ENCODE peak calls at places on chromosomes 12 and 14, in five cellular contexts. One of them, this sample, is unnamed.

GRCh38 chr12:7439579-7440505 is 4.1 kb downstream of the CD163L1 start:
- DNase-seq in A549: peak; percentile 53
- DNase-seq in uterus: no peak
- DNase-seq in stomach: no peak
- DNase-seq in heart left ventricle: peak; percentile 71
- DNase-seq in this sample: no peak

GRCh38 chr12:26226629-26227375 is 31.4 kb downstream of the SSPN start:
- DNase-seq in A549: no peak
- DNase-seq in uterus: peak; percentile 37
- DNase-seq in stomach: peak; percentile 30
- DNase-seq in heart left ventricle: peak; percentile 65
- DNase-seq in this sample: no peak

GRCh38 chr12:28127455-28127854 is 62.8 kb upstream of the CCDC91 start:
- DNase-seq in A549: no peak
- DNase-seq in uterus: no peak
- DNase-seq in stomach: no peak
- DNase-seq in heart left ventricle: no peak
- DNase-seq in this sample: no peak

GRCh38 chr14:65958664-65959562 is 527.3 kb upstream of the CCDC196 start:
- DNase-seq in A549: peak; percentile 41
- DNase-seq in uterus: no peak
- DNase-seq in stomach: no peak
- DNase-seq in heart left ventricle: no peak
- DNase-seq in this sample: no peak

GRCh38 chr12:113702796-113703195 is 231.1 kb upstream of the LHX5 start:
- DNase-seq in A549: no peak
- DNase-seq in uterus: no peak
- DNase-seq in stomach: no peak
- DNase-seq in heart left ventricle: no peak
- DNase-seq in this sample: no peak

GRCh38 chr14:77301103-77301502 is 19.6 kb downstream of the POMT2 start:
- DNase-seq in A549: peak; percentile 78
- DNase-seq in uterus: peak; percentile 75
- DNase-seq in stomach: peak; percentile 80
- DNase-seq in heart left ventricle: no peak
- DNase-seq in this sample: peak; percentile 82

GRCh38 chr12:13181375-13182070 is 15.0 kb upstream of the EMP1 start:
- DNase-seq in A549: no peak
- DNase-seq in uterus: no peak
- DNase-seq in stomach: no peak
- DNase-seq in heart left ventricle: no peak
- DNase-seq in this sample: no peak

GRCh38 chr12:5723711-5724252 is 221.3 kb downstream of the ANO2 start:
- DNase-seq in A549: no peak
- DNase-seq in uterus: no peak
- DNase-seq in stomach: no peak
- DNase-seq in heart left ventricle: no peak
- DNase-seq in this sample: no peak

GRCh38 chr14:99570542-99571302 is 33.3 kb downstream of the CCDC85C start:
- DNase-seq in A549: no peak
- DNase-seq in uterus: no peak
- DNase-seq in stomach: no peak
- DNase-seq in heart left ventricle: no peak
- DNase-seq in this sample: no peak

GRCh38 chr12:129551441-129551840 is 352.4 kb downstream of the TMEM132D start:
- DNase-seq in A549: no peak
- DNase-seq in uterus: no peak
- DNase-seq in stomach: no peak
- DNase-seq in heart left ventricle: no peak
- DNase-seq in this sample: no peak

GRCh38 chr14:64673748-64674147 is 30.5 kb upstream of the PLEKHG3 start:
- DNase-seq in A549: no peak
- DNase-seq in uterus: no peak
- DNase-seq in stomach: no peak
- DNase-seq in heart left ventricle: no peak
- DNase-seq in this sample: no peak

GRCh38 chr12:104590002-104590401 is 133.3 kb downstream of the CHST11 start:
- DNase-seq in A549: no peak
- DNase-seq in uterus: no peak
- DNase-seq in stomach: no peak
- DNase-seq in heart left ventricle: no peak
- DNase-seq in this sample: no peak

GRCh38 chr14:100891051-100891450 is 12.5 kb downstream of the RTL1 start:
- DNase-seq in A549: no peak
- DNase-seq in uterus: peak; percentile 7
- DNase-seq in stomach: peak; percentile 9
- DNase-seq in heart left ventricle: peak; percentile 42
- DNase-seq in this sample: no peak

GRCh38 chr12:10720974-10721565 is 2.1 kb downstream of the YBX3 start:
- DNase-seq in A549: no peak
- DNase-seq in uterus: no peak
- DNase-seq in stomach: no peak
- DNase-seq in heart left ventricle: no peak
- DNase-seq in this sample: no peak

GRCh38 chr12:89893972-89894706 is 185.5 kb upstream of the ATP2B1 start:
- DNase-seq in A549: no peak
- DNase-seq in uterus: no peak
- DNase-seq in stomach: no peak
- DNase-seq in heart left ventricle: no peak
- DNase-seq in this sample: no peak

GRCh38 chr12:122201381-122201780 is 2.1 kb upstream of the B3GNT4 start:
- DNase-seq in A549: no peak
- DNase-seq in uterus: no peak
- DNase-seq in stomach: no peak
- DNase-seq in heart left ventricle: no peak
- DNase-seq in this sample: no peak

GRCh38 chr12:110972870-110973269 is 52.5 kb upstream of the MYL2 start:
- DNase-seq in A549: no peak
- DNase-seq in uterus: no peak
- DNase-seq in stomach: no peak
- DNase-seq in heart left ventricle: no peak
- DNase-seq in this sample: no peak

GRCh38 chr14:63875311-63875710 is 22.5 kb downstream of the SYNE2 start:
- DNase-seq in A549: no peak
- DNase-seq in uterus: no peak
- DNase-seq in stomach: no peak
- DNase-seq in heart left ventricle: no peak
- DNase-seq in this sample: no peak

GRCh38 chr12:20360407-20360806 is 7.9 kb upstream of the PDE3A start:
- DNase-seq in A549: no peak
- DNase-seq in uterus: no peak
- DNase-seq in stomach: no peak
- DNase-seq in heart left ventricle: no peak
- DNase-seq in this sample: no peak
- TF ChIP-seq POLR2A in A549: no peak
- TF ChIP-seq POLR2A in uterus: no peak
- TF ChIP-seq POLR2A in stomach: no peak
- TF ChIP-seq POLR2A in heart left ventricle: no peak
- TF ChIP-seq POLR2A in this sample: no peak

GRCh38 chr12:24903305-24904088 is 45.4 kb downstream of the BCAT1 start:
- DNase-seq in A549: no peak
- DNase-seq in uterus: no peak
- DNase-seq in stomach: no peak
- DNase-seq in heart left ventricle: no peak
- DNase-seq in this sample: no peak
- TF ChIP-seq POLR2A in A549: no peak
- TF ChIP-seq POLR2A in uterus: no peak
- TF ChIP-seq POLR2A in stomach: no peak
- TF ChIP-seq POLR2A in heart left ventricle: no peak
- TF ChIP-seq POLR2A in this sample: peak; percentile 20

GRCh38 chr12:1605129-1606020 is 11.0 kb upstream of the FBXL14 start:
- DNase-seq in A549: peak; percentile 86
- DNase-seq in uterus: peak; percentile 55
- DNase-seq in stomach: peak; percentile 73
- DNase-seq in heart left ventricle: peak; percentile 81
- DNase-seq in this sample: peak; percentile 59

GRCh38 chr12:1607940-1608782 is 13.8 kb upstream of the FBXL14 start:
- DNase-seq in A549: no peak
- DNase-seq in uterus: no peak
- DNase-seq in stomach: no peak
- DNase-seq in heart left ventricle: no peak
- DNase-seq in this sample: no peak

GRCh38 chr12:1604464-1604863 is 10.1 kb upstream of the FBXL14 start:
- DNase-seq in A549: no peak
- DNase-seq in uterus: no peak
- DNase-seq in stomach: no peak
- DNase-seq in heart left ventricle: no peak
- DNase-seq in this sample: no peak

GRCh38 chr12:1603621-1604020 is 9.2 kb upstream of the FBXL14 start:
- DNase-seq in A549: no peak
- DNase-seq in uterus: no peak
- DNase-seq in stomach: no peak
- DNase-seq in heart left ventricle: no peak
- DNase-seq in this sample: no peak

GRCh38 chr12:1606021-1606622 is 11.7 kb upstream of the FBXL14 start:
- DNase-seq in A549: peak; percentile 80
- DNase-seq in uterus: peak; percentile 87
- DNase-seq in stomach: peak; percentile 96
- DNase-seq in heart left ventricle: peak; percentile 95
- DNase-seq in this sample: peak; percentile 81
- TF ChIP-seq POLR2A in A549: peak; percentile 15
- TF ChIP-seq POLR2A in uterus: peak; percentile 30
- TF ChIP-seq POLR2A in stomach: no peak
- TF ChIP-seq POLR2A in heart left ventricle: no peak
- TF ChIP-seq POLR2A in this sample: no peak

GRCh38 chr14:103715052-103716000 is at the start of the genes XRCC3 and ZFYVE21:
- DNase-seq in A549: peak; percentile 100
- DNase-seq in uterus: peak; percentile 100
- DNase-seq in stomach: peak; percentile 100
- DNase-seq in heart left ventricle: peak; percentile 100
- DNase-seq in this sample: peak; percentile 100
- TF ChIP-seq POLR2A in A549: peak; percentile 94
- TF ChIP-seq POLR2A in uterus: peak; percentile 92
- TF ChIP-seq POLR2A in stomach: no peak
- TF ChIP-seq POLR2A in heart left ventricle: peak; percentile 91
- TF ChIP-seq POLR2A in this sample: peak; percentile 94

GRCh38 chr14:31025335-31026075 is at the start of gene AP4S1:
- DNase-seq in A549: peak; percentile 25
- DNase-seq in uterus: peak; percentile 52
- DNase-seq in stomach: peak; percentile 36
- DNase-seq in heart left ventricle: peak; percentile 70
- DNase-seq in this sample: peak; percentile 18
- TF ChIP-seq POLR2A in A549: peak; percentile 36
- TF ChIP-seq POLR2A in uterus: peak; percentile 9
- TF ChIP-seq POLR2A in stomach: no peak
- TF ChIP-seq POLR2A in heart left ventricle: no peak
- TF ChIP-seq POLR2A in this sample: no peak

DNA sequence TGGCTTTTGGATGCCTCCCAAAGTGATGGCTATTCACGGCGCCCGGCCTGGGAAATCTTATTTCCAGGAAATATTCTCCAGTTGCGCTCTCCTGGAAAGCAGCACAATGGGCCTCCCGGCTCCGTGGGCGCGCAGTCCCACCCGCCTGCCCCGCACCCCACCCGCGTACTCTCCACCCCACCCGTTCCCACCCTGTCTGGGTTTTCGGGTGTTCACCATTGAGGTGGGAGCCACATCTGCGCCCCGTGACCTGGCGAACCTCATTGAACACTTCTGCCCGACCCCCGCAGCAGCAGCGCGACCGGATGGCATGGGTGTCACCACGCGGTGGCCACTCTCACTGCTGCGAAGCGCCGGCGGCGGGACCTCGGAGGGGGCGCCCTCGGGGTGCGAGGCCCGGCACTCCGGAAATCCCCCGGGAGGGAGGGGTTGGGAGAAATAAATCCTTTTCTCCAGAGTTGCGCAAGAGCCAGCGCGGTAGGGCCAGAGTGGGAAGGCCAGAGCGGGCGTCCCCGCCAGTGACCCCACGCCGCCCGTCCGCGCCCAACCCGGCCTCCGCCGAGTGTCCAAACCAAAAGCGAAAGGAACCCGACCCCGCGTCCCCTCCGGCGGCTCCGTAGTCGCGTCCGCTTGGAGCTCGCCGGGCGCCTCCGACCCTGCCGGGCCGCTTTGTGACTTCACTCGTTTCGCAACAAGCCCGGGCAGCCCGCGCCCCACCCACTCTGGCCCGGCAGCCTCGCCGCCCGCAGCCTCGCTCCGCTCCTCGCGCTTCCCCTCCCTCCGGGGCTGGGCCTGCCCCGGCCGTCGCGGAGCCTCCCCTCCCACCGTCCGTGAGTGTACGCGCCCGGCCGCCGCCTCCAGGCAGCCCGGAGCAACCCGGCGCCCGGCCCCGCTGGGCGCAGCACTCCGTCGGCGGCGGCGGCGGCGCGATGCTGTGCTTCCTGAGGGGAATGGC is at the start of gene DRAM1:
- DNase-seq in A549: peak; percentile 62
- DNase-seq in uterus: peak; percentile 93
- DNase-seq in stomach: peak; percentile 94
- DNase-seq in heart left ventricle: peak; percentile 96
- DNase-seq in this sample: peak; percentile 80
- TF ChIP-seq POLR2A in A549: peak; percentile 42
- TF ChIP-seq POLR2A in uterus: peak; percentile 91
- TF ChIP-seq POLR2A in stomach: no peak
- TF ChIP-seq POLR2A in heart left ventricle: peak; percentile 80
- TF ChIP-seq POLR2A in this sample: peak; percentile 86